ENCODE peak calls at places on chromosomes 7 and 10, in four cellular contexts. U is right atrium auricular region, J is EH, Z is fibroblast of villous mesenchyme. Y is an unnamed sample.

GRCh38 chr7:128453836-128454804 is 1.6 kb upstream of the HILPDA start:
- DNase-seq in U (peak; percentile 93), Z (peak; percentile 98), J (peak; percentile 64), Y (peak; percentile 96)

GRCh38 chr10:70672165-70672992 is at the start of gene ADAMTS14:
- DNase-seq in J (peak; percentile 56), Z (peak; percentile 39), U (no peak), Y (no peak)

GRCh38 chr10:44801383-44802327 is 109.5 kb upstream of the TMEM72 start:
- DNase-seq in U (peak; percentile 85), J (peak; percentile 99), Z (peak; percentile 91), Y (peak; percentile 99)

GRCh38 chr10:128296608-128297007 is 170.4 kb upstream of the MKI67 start:
- DNase-seq in J (no peak), Z (no peak), U (no peak), Y (no peak)

GRCh38 chr7:41007351-41007751 is 695.5 kb downstream of the INHBA start:
- DNase-seq in U (no peak), J (peak; percentile 32), Z (peak; percentile 56), Y (no peak)

GRCh38 chr7:87219545-87220025 is at the start of gene TMEM243:
- DNase-seq in U (peak; percentile 76), Z (peak; percentile 85), J (peak; percentile 81), Y (peak; percentile 73)

GRCh38 chr10:32256613-32257437 is 90.1 kb downstream of the EPC1 start:
- DNase-seq in U (peak; percentile 79), Z (peak; percentile 68), J (peak; percentile 64), Y (peak; percentile 58)

GRCh38 chr10:89274928-89275327 is 23.4 kb upstream of the LIPA start:
- DNase-seq in J (peak; percentile 80), U (no peak), Z (peak; percentile 58), Y (no peak)

GRCh38 chr7:8284606-8285005 is 22.6 kb upstream of the ICA1 start:
- DNase-seq in U (no peak), J (no peak), Z (no peak), Y (no peak)

GRCh38 chr10:71191459-71192113 is 20.8 kb upstream of the UNC5B start:
- DNase-seq in J (no peak), Z (no peak), U (no peak), Y (no peak)

Y was measured in fibroblast of pulmonary artery.